ENCODE peak calls at places on chromosomes 7 and 10, in eight cellular contexts. Y is mammary epithelial cell; J is psoas muscle; H is lung; W is gastrocnemius medialis; V is cardiac muscle cell; C is CD8-positive, alpha-beta T cell; E is adrenal gland. B is an unnamed sample.

GRCh38 chr7:138835087-138835486 is 37.1 kb upstream of the ATP6V0A4 start:
- DNase-seq in Y (no peak), J (no peak), H (no peak), W (no peak), V (no peak), C (no peak), E (no peak), B (no peak)

GRCh38 chr10:102660891-102661613 is 16.8 kb downstream of the TRIM8 start:
- DNase-seq in Y (no peak), J (peak; percentile 72), H (peak; percentile 63), W (peak; percentile 56), V (peak; percentile 81), C (peak; percentile 60), E (no peak), B (peak; percentile 52)

GRCh38 chr7:116569737-116570136 is 44.9 kb downstream of the CAV1 start:
- DNase-seq in Y (peak; percentile 89), J (no peak), H (no peak), W (no peak), V (peak; percentile 68), C (no peak), E (no peak), B (no peak)

GRCh38 chr7:17770710-17771375 is 169.5 kb downstream of the SNX13 start:
- DNase-seq in Y (peak; percentile 20), J (no peak), H (no peak), W (no peak), V (no peak), C (no peak), E (no peak), B (no peak)

GRCh38 chr7:92293887-92294616 is 48.3 kb downstream of the ANKIB1 start:
- DNase-seq in Y (no peak), J (no peak), H (no peak), W (no peak), V (peak; percentile 24), C (no peak), E (no peak), B (no peak)

GRCh38 chr7:68892211-68892610 is 706.1 kb upstream of the AUTS2 start:
- DNase-seq in Y (no peak), J (no peak), H (no peak), W (no peak), V (no peak), C (no peak), E (no peak), B (no peak)

GRCh38 chr10:133455196-133455595 is 1.5 kb downstream of the SCART1 start:
- DNase-seq in Y (no peak), J (no peak), H (peak; percentile 17), W (no peak), V (no peak), C (no peak), E (no peak), B (no peak)

GRCh38 chr10:71379118-71379781 is 17.5 kb upstream of the CDH23 start:
- DNase-seq in Y (no peak), J (no peak), H (no peak), W (no peak), V (no peak), C (no peak), E (no peak), B (no peak)

GRCh38 chr7:100127866-100128601 is 1.3 kb downstream of the MBLAC1 start:
- DNase-seq in Y (no peak), J (peak; percentile 32), H (no peak), W (no peak), V (peak; percentile 23), C (peak; percentile 35), E (peak; percentile 38), B (no peak)

GRCh38 chr7:49228447-49228846 is 304.1 kb downstream of the CDC14C start:
- DNase-seq in Y (no peak), J (no peak), H (no peak), W (no peak), V (no peak), C (no peak), E (no peak), B (no peak)

GRCh38 chr10:89360153-89360552 is 17.7 kb upstream of the IFIT1B start:
- DNase-seq in Y (no peak), J (no peak), H (no peak), W (no peak), V (no peak), C (no peak), E (no peak), B (no peak)

GRCh38 chr7:123075838-123076462 is 80.5 kb upstream of the TAS2R16 start:
- DNase-seq in Y (no peak), J (no peak), H (no peak), W (no peak), V (no peak), C (no peak), E (no peak), B (no peak)

GRCh38 chr7:149459540-149460433 is 1.1 kb downstream of the ZNF777 start:
- DNase-seq in Y (peak; percentile 20), J (no peak), H (no peak), W (no peak), V (peak; percentile 15), C (no peak), E (peak; percentile 29), B (no peak)

GRCh38 chr10:18576586-18576985 is 74.8 kb downstream of the NSUN6 start:
- DNase-seq in Y (no peak), J (no peak), H (no peak), W (no peak), V (no peak), C (no peak), E (no peak), B (no peak)

GRCh38 chr10:33803248-33803647 is 468.8 kb upstream of the NRP1 start:
- DNase-seq in Y (peak; percentile 26), J (no peak), H (no peak), W (no peak), V (peak; percentile 53), C (no peak), E (no peak), B (no peak)

GRCh38 chr7:39614299-39614698 is 9.1 kb upstream of the RALA start:
- DNase-seq in Y (no peak), J (no peak), H (no peak), W (no peak), V (no peak), C (no peak), E (no peak), B (no peak)
- H3K27ac ChIP-seq in Y (no peak overlapping the region), J (no peak overlapping the region), H (no peak overlapping the region), W (no peak overlapping the region), V (no peak overlapping the region), C (no peak overlapping the region), E (no peak overlapping the region), B (no peak overlapping the region)

GRCh38 chr10:23449677-23450220 is 10.9 kb downstream of the OTUD1 start:
- DNase-seq in Y (no peak), J (no peak), H (no peak), W (no peak), V (no peak), C (no peak), E (no peak), B (no peak)

GRCh38 chr10:23453465-23453864 is 14.6 kb downstream of the OTUD1 start:
- DNase-seq in Y (no peak), J (no peak), H (no peak), W (no peak), V (no peak), C (no peak), E (no peak), B (no peak)

GRCh38 chr10:23448802-23449570 is 10.1 kb downstream of the OTUD1 start:
- DNase-seq in Y (no peak), J (no peak), H (no peak), W (no peak), V (peak; percentile 50), C (no peak), E (no peak), B (no peak)

GRCh38 chr10:23448323-23448722 is 9.4 kb downstream of the OTUD1 start:
- DNase-seq in Y (no peak), J (no peak), H (no peak), W (no peak), V (no peak), C (no peak), E (no peak), B (no peak)

DNA sequence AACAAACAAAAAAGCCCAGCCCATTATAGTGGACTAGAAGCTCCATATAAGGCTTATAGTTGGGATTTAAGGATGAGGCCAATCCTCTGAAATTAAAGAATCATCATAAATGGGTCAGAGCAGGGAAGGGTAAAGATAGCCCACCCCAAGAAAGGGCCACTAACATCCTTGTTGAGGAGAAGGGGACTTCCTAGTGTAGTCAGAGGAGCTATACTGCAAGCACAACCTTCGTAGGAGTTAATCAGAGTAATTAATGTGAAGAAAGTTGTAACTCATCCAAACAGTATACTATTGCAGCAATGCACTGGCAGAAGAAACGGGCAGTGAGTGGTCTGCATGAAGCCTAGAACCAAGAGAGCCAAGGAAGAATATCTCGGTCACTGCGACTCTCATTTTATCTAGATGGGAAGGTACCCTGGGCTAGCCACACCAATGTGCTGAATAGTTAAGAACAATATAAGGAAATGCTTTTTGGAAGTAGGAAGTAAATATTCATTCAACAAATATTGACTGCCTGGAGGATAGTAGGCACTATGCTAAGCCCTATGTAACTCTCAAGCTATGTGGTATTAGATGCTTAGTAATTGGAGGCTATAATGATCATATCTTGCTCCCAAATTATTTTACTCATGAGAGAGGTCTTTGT is 13.3 kb downstream of the OTUD1 start:
- DNase-seq in Y (no peak), J (no peak), H (no peak), W (no peak), V (no peak), C (no peak), E (no peak), B (no peak)
- H3K27ac ChIP-seq in Y (no peak overlapping the region), J (peak overlapping the region; percentile 12), H (no peak overlapping the region), W (peak overlapping the region; percentile 30), V (no peak overlapping the region), C (no peak overlapping the region), E (no peak overlapping the region), B (peak overlapping the region; percentile 18)

DNA sequence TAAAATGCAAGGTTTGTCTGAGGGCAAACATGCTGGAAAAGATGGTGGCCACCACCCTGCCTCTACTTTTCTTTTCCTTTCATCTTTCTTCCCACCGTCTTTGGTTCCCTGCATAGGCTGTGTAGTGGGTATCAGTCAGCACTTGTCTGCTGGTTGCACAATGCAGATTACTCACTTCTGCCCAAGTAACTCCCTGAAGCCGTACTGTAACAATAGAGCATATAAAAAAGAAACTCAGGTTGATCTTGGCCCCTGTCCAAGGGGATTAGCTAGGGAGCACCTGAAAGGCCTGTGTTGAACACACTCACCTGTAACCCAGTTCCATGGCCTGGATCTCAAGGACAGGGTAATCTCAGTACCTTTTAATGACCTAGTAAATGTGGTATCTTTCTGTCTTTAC is 533.0 kb upstream of the GALNT17 start:
- DNase-seq in Y (peak; percentile 99), J (no peak), H (peak; percentile 60), W (no peak), V (peak; percentile 27), C (no peak), E (no peak), B (no peak)
- H3K27ac ChIP-seq in Y (peak overlapping the region; percentile 53), J (no peak overlapping the region), H (no peak overlapping the region), W (no peak overlapping the region), V (no peak overlapping the region), C (no peak overlapping the region), E (no peak overlapping the region), B (no peak overlapping the region)

DNA sequence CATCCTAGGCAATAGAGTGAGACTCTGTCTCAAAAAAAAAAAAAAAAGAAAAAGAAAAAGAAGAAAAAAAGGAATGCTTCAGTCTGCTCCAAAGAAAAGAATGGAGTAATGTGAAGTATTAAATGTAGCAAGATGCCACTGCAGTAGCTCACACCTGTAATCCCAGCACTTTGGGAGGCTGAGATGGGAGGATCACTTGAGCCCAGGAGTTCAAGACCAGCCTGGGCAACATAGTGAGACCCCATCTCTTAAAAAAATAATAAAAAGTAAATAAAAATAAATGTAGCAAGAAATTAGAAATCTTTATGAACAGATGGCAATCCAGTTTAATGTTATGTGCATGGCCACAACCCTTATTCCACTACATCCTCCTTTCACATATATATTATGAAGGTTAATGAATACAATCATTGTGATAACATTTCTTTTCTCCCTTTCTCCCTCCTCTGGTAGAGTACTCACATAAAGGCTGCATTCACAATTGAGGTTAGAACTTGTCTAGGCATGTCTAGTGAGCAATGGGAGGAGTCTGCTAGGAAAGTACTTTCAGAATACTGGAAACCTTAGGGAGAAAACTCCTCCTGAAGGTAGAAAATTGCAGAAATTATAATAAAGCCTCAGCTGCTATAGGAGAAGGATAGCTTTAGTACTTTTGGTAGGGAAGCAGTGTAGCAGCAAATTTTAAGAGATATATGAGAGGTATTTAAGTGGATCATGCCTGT is 20.4 kb downstream of the KLLN start:
- DNase-seq in Y (peak; percentile 92), J (no peak), H (no peak), W (no peak), V (peak; percentile 74), C (no peak), E (no peak), B (no peak)
- H3K27ac ChIP-seq in Y (peak overlapping the region; percentile 60), J (no peak overlapping the region), H (no peak overlapping the region), W (no peak overlapping the region), V (no peak overlapping the region), C (no peak overlapping the region), E (no peak overlapping the region), B (no peak overlapping the region)

B was measured in substantia nigra.